ENCODE peak calls at places on chromosome 7, in ten cellular contexts. One of them, this sample, is unnamed.

GRCh38 chr7:28755255-28755654 is 202.9 kb downstream of the TRIL start:
- DNase-seq in mesenchymal stem cell: no peak
- DNase-seq in keratinocyte: no peak
- DNase-seq in spleen: no peak
- DNase-seq in coronary artery: no peak
- DNase-seq in tibial artery: no peak
- DNase-seq in thoracic aorta: no peak
- DNase-seq in caudate nucleus: no peak
- DNase-seq in cardiac muscle cell: peak; percentile 68
- DNase-seq in lower lobe of right lung: no peak
- DNase-seq in this sample: no peak

GRCh38 chr7:134470864-134471263 is 12.0 kb upstream of the AKR1B1 start:
- DNase-seq in tibial artery: no peak
- DNase-seq in thoracic aorta: no peak
- DNase-seq in coronary artery: no peak
- DNase-seq in cardiac muscle cell: peak; percentile 54
- DNase-seq in mesenchymal stem cell: peak; percentile 84
- DNase-seq in keratinocyte: peak; percentile 30
- DNase-seq in caudate nucleus: no peak
- DNase-seq in spleen: no peak
- DNase-seq in lower lobe of right lung: no peak
- DNase-seq in this sample: peak; percentile 71

GRCh38 chr7:44310221-44310848 is 15.1 kb downstream of the CAMK2B start:
- DNase-seq in keratinocyte: no peak
- DNase-seq in coronary artery: peak; percentile 17
- DNase-seq in thoracic aorta: no peak
- DNase-seq in caudate nucleus: no peak
- DNase-seq in mesenchymal stem cell: no peak
- DNase-seq in tibial artery: peak; percentile 17
- DNase-seq in lower lobe of right lung: no peak
- DNase-seq in cardiac muscle cell: no peak
- DNase-seq in spleen: peak; percentile 60
- DNase-seq in this sample: no peak

GRCh38 chr7:154390961-154391360 is 338.8 kb downstream of the DPP6 start:
- DNase-seq in cardiac muscle cell: no peak
- DNase-seq in spleen: no peak
- DNase-seq in tibial artery: no peak
- DNase-seq in coronary artery: no peak
- DNase-seq in caudate nucleus: no peak
- DNase-seq in thoracic aorta: no peak
- DNase-seq in lower lobe of right lung: no peak
- DNase-seq in keratinocyte: no peak
- DNase-seq in mesenchymal stem cell: no peak
- DNase-seq in this sample: no peak

GRCh38 chr7:6422926-6423632 is 24.7 kb downstream of the DAGLB start:
- DNase-seq in keratinocyte: no peak
- DNase-seq in spleen: peak; percentile 89
- DNase-seq in coronary artery: no peak
- DNase-seq in caudate nucleus: no peak
- DNase-seq in lower lobe of right lung: peak; percentile 82
- DNase-seq in mesenchymal stem cell: no peak
- DNase-seq in thoracic aorta: no peak
- DNase-seq in cardiac muscle cell: no peak
- DNase-seq in tibial artery: no peak
- DNase-seq in this sample: no peak

GRCh38 chr7:155205368-155206285 is 92.1 kb upstream of the INSIG1 start:
- DNase-seq in tibial artery: peak; percentile 91
- DNase-seq in keratinocyte: peak; percentile 59
- DNase-seq in caudate nucleus: no peak
- DNase-seq in mesenchymal stem cell: peak; percentile 99
- DNase-seq in lower lobe of right lung: peak; percentile 89
- DNase-seq in coronary artery: peak; percentile 82
- DNase-seq in cardiac muscle cell: peak; percentile 92
- DNase-seq in spleen: peak; percentile 96
- DNase-seq in thoracic aorta: peak; percentile 41
- DNase-seq in this sample: peak; percentile 98

GRCh38 chr7:7265057-7265456 is 82.7 kb downstream of the C1GALT1 start:
- DNase-seq in tibial artery: no peak
- DNase-seq in keratinocyte: no peak
- DNase-seq in lower lobe of right lung: no peak
- DNase-seq in mesenchymal stem cell: peak; percentile 38
- DNase-seq in thoracic aorta: no peak
- DNase-seq in spleen: no peak
- DNase-seq in coronary artery: no peak
- DNase-seq in cardiac muscle cell: peak; percentile 64
- DNase-seq in caudate nucleus: no peak
- DNase-seq in this sample: no peak

GRCh38 chr7:11969627-11970026 is 137.6 kb upstream of the THSD7A start:
- DNase-seq in coronary artery: no peak
- DNase-seq in spleen: no peak
- DNase-seq in mesenchymal stem cell: no peak
- DNase-seq in lower lobe of right lung: no peak
- DNase-seq in tibial artery: no peak
- DNase-seq in caudate nucleus: no peak
- DNase-seq in thoracic aorta: no peak
- DNase-seq in cardiac muscle cell: no peak
- DNase-seq in keratinocyte: no peak
- DNase-seq in this sample: no peak

GRCh38 chr7:48083114-48083830 is 5.8 kb upstream of the UPP1 start:
- DNase-seq in caudate nucleus: no peak
- DNase-seq in coronary artery: no peak
- DNase-seq in lower lobe of right lung: no peak
- DNase-seq in mesenchymal stem cell: peak; percentile 86
- DNase-seq in cardiac muscle cell: peak; percentile 82
- DNase-seq in spleen: no peak
- DNase-seq in thoracic aorta: no peak
- DNase-seq in tibial artery: no peak
- DNase-seq in keratinocyte: no peak
- DNase-seq in this sample: no peak

GRCh38 chr7:48084727-48085432 is 4.2 kb upstream of the UPP1 start:
- DNase-seq in lower lobe of right lung: no peak
- DNase-seq in keratinocyte: peak; percentile 94
- DNase-seq in thoracic aorta: peak; percentile 86
- DNase-seq in tibial artery: peak; percentile 92
- DNase-seq in mesenchymal stem cell: peak; percentile 99
- DNase-seq in coronary artery: peak; percentile 88
- DNase-seq in cardiac muscle cell: peak; percentile 99
- DNase-seq in spleen: peak; percentile 75
- DNase-seq in caudate nucleus: no peak
- DNase-seq in this sample: peak; percentile 85

GRCh38 chr7:48087349-48087748 is 1.7 kb upstream of the UPP1 start:
- DNase-seq in mesenchymal stem cell: peak; percentile 85
- DNase-seq in cardiac muscle cell: peak; percentile 78
- DNase-seq in keratinocyte: no peak
- DNase-seq in thoracic aorta: no peak
- DNase-seq in lower lobe of right lung: no peak
- DNase-seq in coronary artery: no peak
- DNase-seq in spleen: no peak
- DNase-seq in caudate nucleus: no peak
- DNase-seq in tibial artery: no peak
- DNase-seq in this sample: no peak

GRCh38 chr7:48085942-48086341 is 3.1 kb upstream of the UPP1 start:
- DNase-seq in mesenchymal stem cell: no peak
- DNase-seq in coronary artery: no peak
- DNase-seq in keratinocyte: no peak
- DNase-seq in thoracic aorta: no peak
- DNase-seq in lower lobe of right lung: no peak
- DNase-seq in tibial artery: no peak
- DNase-seq in spleen: peak; percentile 70
- DNase-seq in cardiac muscle cell: no peak
- DNase-seq in caudate nucleus: no peak
- DNase-seq in this sample: no peak

DNA sequence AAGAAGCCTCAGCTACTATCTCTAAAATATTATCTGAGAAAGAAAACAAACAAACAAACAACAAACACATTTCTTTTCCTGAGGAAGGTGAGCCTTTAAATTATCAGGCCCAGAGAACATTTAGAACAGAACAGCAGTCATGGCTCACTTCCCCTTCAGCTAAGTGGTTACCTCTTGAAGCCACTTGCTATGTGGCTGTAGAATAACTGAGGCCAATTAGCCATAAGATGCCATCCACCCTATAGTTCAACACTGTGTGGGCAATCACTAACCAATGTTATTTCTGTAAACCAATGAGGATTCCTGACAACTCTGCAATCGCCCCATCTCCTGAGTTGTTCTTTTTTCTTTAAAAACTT is 3.7 kb upstream of the UPP1 start:
- DNase-seq in cardiac muscle cell: no peak
- DNase-seq in coronary artery: no peak
- DNase-seq in lower lobe of right lung: no peak
- DNase-seq in thoracic aorta: no peak
- DNase-seq in mesenchymal stem cell: no peak
- DNase-seq in tibial artery: no peak
- DNase-seq in caudate nucleus: no peak
- DNase-seq in keratinocyte: no peak
- DNase-seq in spleen: no peak
- DNase-seq in this sample: no peak
- H3K27ac ChIP-seq in cardiac muscle cell: no peak overlapping the region
- H3K27ac ChIP-seq in coronary artery: peak overlapping the region; percentile 83
- H3K27ac ChIP-seq in lower lobe of right lung: peak overlapping the region; percentile 44
- H3K27ac ChIP-seq in thoracic aorta: peak overlapping the region; percentile 80
- H3K27ac ChIP-seq in mesenchymal stem cell: peak overlapping the region; percentile 87
- H3K27ac ChIP-seq in tibial artery: peak overlapping the region; percentile 88
- H3K27ac ChIP-seq in caudate nucleus: no peak overlapping the region
- H3K27ac ChIP-seq in keratinocyte: peak overlapping the region; percentile 97
- H3K27ac ChIP-seq in spleen: peak overlapping the region; percentile 74
- H3K27ac ChIP-seq in this sample: peak overlapping the region; percentile 100

GRCh38 chr7:131943616-131944015 is 387.2 kb upstream of the PODXL start:
- DNase-seq in mesenchymal stem cell: no peak
- DNase-seq in tibial artery: peak; percentile 23
- DNase-seq in lower lobe of right lung: no peak
- DNase-seq in caudate nucleus: no peak
- DNase-seq in spleen: no peak
- DNase-seq in keratinocyte: no peak
- DNase-seq in thoracic aorta: no peak
- DNase-seq in coronary artery: no peak
- DNase-seq in cardiac muscle cell: no peak
- DNase-seq in this sample: no peak

GRCh38 chr7:131947661-131948060 is 391.2 kb upstream of the PODXL start:
- DNase-seq in keratinocyte: no peak
- DNase-seq in lower lobe of right lung: no peak
- DNase-seq in tibial artery: peak; percentile 13
- DNase-seq in caudate nucleus: no peak
- DNase-seq in mesenchymal stem cell: no peak
- DNase-seq in thoracic aorta: no peak
- DNase-seq in coronary artery: no peak
- DNase-seq in cardiac muscle cell: no peak
- DNase-seq in spleen: no peak
- DNase-seq in this sample: no peak

GRCh38 chr7:131944556-131945069 is 388.2 kb upstream of the PODXL start:
- DNase-seq in keratinocyte: no peak
- DNase-seq in mesenchymal stem cell: no peak
- DNase-seq in caudate nucleus: no peak
- DNase-seq in coronary artery: no peak
- DNase-seq in tibial artery: peak; percentile 51
- DNase-seq in lower lobe of right lung: no peak
- DNase-seq in thoracic aorta: no peak
- DNase-seq in cardiac muscle cell: no peak
- DNase-seq in spleen: no peak
- DNase-seq in this sample: no peak

GRCh38 chr7:131945313-131945831 is 388.9 kb upstream of the PODXL start:
- DNase-seq in coronary artery: no peak
- DNase-seq in tibial artery: peak; percentile 52
- DNase-seq in caudate nucleus: peak; percentile 18
- DNase-seq in thoracic aorta: no peak
- DNase-seq in lower lobe of right lung: peak; percentile 51
- DNase-seq in spleen: no peak
- DNase-seq in cardiac muscle cell: peak; percentile 50
- DNase-seq in mesenchymal stem cell: peak; percentile 34
- DNase-seq in keratinocyte: no peak
- DNase-seq in this sample: no peak

DNA sequence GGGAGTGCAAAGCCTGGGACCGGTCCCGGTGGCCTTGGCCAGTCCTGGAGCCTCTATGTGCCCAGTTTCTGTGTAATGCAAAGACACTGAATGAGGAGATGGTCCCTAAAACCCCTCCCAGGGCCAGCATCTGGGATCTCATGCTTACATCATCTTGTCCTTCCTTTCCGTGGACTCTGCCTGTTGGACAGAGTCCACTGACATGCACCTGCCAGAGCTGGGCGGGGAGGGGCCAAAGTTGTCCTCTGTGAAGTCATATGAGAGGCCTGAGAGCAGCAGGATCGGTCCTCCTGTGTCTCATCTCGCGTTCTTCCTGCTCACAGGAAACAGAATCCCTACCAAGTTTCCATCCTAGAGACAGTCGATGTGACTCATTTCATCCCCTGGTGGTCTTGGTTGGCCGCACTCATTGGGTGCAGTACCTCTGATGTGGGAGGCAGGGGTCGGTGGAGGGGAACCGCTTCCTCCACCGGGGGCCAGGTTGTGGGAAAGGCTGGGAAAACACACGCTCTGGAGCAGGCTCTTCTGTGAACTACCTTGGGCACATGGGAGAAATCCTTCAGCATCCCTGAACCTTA is 389.6 kb upstream of the PODXL start:
- DNase-seq in caudate nucleus: no peak
- DNase-seq in tibial artery: peak; percentile 28
- DNase-seq in coronary artery: no peak
- DNase-seq in mesenchymal stem cell: no peak
- DNase-seq in cardiac muscle cell: no peak
- DNase-seq in thoracic aorta: no peak
- DNase-seq in lower lobe of right lung: no peak
- DNase-seq in spleen: no peak
- DNase-seq in keratinocyte: no peak
- DNase-seq in this sample: no peak
- H3K27ac ChIP-seq in caudate nucleus: no peak overlapping the region
- H3K27ac ChIP-seq in tibial artery: no peak overlapping the region
- H3K27ac ChIP-seq in coronary artery: no peak overlapping the region
- H3K27ac ChIP-seq in mesenchymal stem cell: no peak overlapping the region
- H3K27ac ChIP-seq in cardiac muscle cell: no peak overlapping the region
- H3K27ac ChIP-seq in thoracic aorta: no peak overlapping the region
- H3K27ac ChIP-seq in lower lobe of right lung: no peak overlapping the region
- H3K27ac ChIP-seq in spleen: no peak overlapping the region
- H3K27ac ChIP-seq in keratinocyte: no peak overlapping the region
- H3K27ac ChIP-seq in this sample: no peak overlapping the region

GRCh38 chr7:130324270-130324669 is 20.3 kb upstream of the CPA5 start:
- DNase-seq in tibial artery: no peak
- DNase-seq in caudate nucleus: no peak
- DNase-seq in lower lobe of right lung: no peak
- DNase-seq in spleen: no peak
- DNase-seq in mesenchymal stem cell: no peak
- DNase-seq in thoracic aorta: no peak
- DNase-seq in keratinocyte: no peak
- DNase-seq in cardiac muscle cell: no peak
- DNase-seq in coronary artery: no peak
- DNase-seq in this sample: no peak
- H3K27ac ChIP-seq in tibial artery: no peak overlapping the region
- H3K27ac ChIP-seq in caudate nucleus: no peak overlapping the region
- H3K27ac ChIP-seq in lower lobe of right lung: no peak overlapping the region
- H3K27ac ChIP-seq in spleen: no peak overlapping the region
- H3K27ac ChIP-seq in mesenchymal stem cell: no peak overlapping the region
- H3K27ac ChIP-seq in thoracic aorta: no peak overlapping the region
- H3K27ac ChIP-seq in keratinocyte: no peak overlapping the region
- H3K27ac ChIP-seq in cardiac muscle cell: no peak overlapping the region
- H3K27ac ChIP-seq in coronary artery: no peak overlapping the region
- H3K27ac ChIP-seq in this sample: no peak overlapping the region

DNA sequence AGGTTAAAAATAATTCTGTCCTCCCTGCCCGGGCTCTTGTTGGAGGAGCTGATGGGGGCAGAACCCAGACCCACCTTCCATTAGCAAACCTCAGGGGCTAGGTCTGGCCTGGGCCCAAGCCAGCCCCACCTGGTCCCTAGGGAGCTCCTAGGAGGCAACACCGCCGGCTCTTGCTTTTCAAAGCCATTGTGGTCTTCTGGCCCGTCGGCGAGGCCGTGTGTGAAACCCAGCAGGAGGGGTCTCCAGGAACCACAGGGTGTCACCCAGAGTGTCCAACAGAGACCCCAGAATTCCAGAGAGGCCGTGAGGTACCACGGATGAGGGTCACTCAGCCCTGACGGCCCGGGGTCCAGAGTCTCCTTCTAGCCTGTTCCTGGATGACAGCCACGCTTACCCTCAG is 16.6 kb upstream of the PDGFA start:
- DNase-seq in cardiac muscle cell: no peak
- DNase-seq in caudate nucleus: no peak
- DNase-seq in thoracic aorta: no peak
- DNase-seq in tibial artery: no peak
- DNase-seq in mesenchymal stem cell: no peak
- DNase-seq in lower lobe of right lung: no peak
- DNase-seq in keratinocyte: no peak
- DNase-seq in spleen: no peak
- DNase-seq in coronary artery: no peak
- DNase-seq in this sample: no peak
- H3K27ac ChIP-seq in cardiac muscle cell: no peak overlapping the region
- H3K27ac ChIP-seq in caudate nucleus: no peak overlapping the region
- H3K27ac ChIP-seq in thoracic aorta: no peak overlapping the region
- H3K27ac ChIP-seq in tibial artery: no peak overlapping the region
- H3K27ac ChIP-seq in mesenchymal stem cell: no peak overlapping the region
- H3K27ac ChIP-seq in lower lobe of right lung: no peak overlapping the region
- H3K27ac ChIP-seq in keratinocyte: no peak overlapping the region
- H3K27ac ChIP-seq in spleen: no peak overlapping the region
- H3K27ac ChIP-seq in coronary artery: no peak overlapping the region
- H3K27ac ChIP-seq in this sample: no peak overlapping the region